ENCODE peak calls at places on chromosomes 6 and 20, in seven cellular contexts. One of them, this sample, is unnamed.

GRCh38 chr6:74222768-74223321 is 526.8 kb downstream of the CD109 start:
- DNase-seq in B cell: no peak
- DNase-seq in HepG2: no peak
- DNase-seq in HL-60: no peak
- DNase-seq in tibial nerve: no peak
- DNase-seq in HFFc6: no peak
- DNase-seq in neural crest cell: no peak
- DNase-seq in this sample: peak; percentile 57

GRCh38 chr20:707711-708110 is 32.1 kb upstream of the SCRT2 start:
- DNase-seq in B cell: no peak
- DNase-seq in HepG2: no peak
- DNase-seq in HL-60: no peak
- DNase-seq in tibial nerve: no peak
- DNase-seq in HFFc6: no peak
- DNase-seq in neural crest cell: no peak
- DNase-seq in this sample: no peak

GRCh38 chr6:10962673-10963072 is 75.8 kb downstream of the SYCP2L start:
- DNase-seq in B cell: no peak
- DNase-seq in HepG2: no peak
- DNase-seq in HL-60: no peak
- DNase-seq in tibial nerve: no peak
- DNase-seq in HFFc6: peak; percentile 67
- DNase-seq in neural crest cell: no peak
- DNase-seq in this sample: no peak

GRCh38 chr6:90251295-90251992 is 45.2 kb downstream of the BACH2 start:
- DNase-seq in B cell: no peak
- DNase-seq in HepG2: no peak
- DNase-seq in HL-60: no peak
- DNase-seq in tibial nerve: no peak
- DNase-seq in HFFc6: no peak
- DNase-seq in neural crest cell: no peak
- DNase-seq in this sample: no peak

GRCh38 chr20:32535953-32536823 is 48.9 kb downstream of the NOL4L start:
- DNase-seq in B cell: peak; percentile 80
- DNase-seq in HepG2: peak; percentile 79
- DNase-seq in HL-60: peak; percentile 28
- DNase-seq in tibial nerve: no peak
- DNase-seq in HFFc6: no peak
- DNase-seq in neural crest cell: peak; percentile 51
- DNase-seq in this sample: peak; percentile 89

GRCh38 chr6:79574636-79575035 is 37.4 kb upstream of the LCA5 start:
- DNase-seq in B cell: no peak
- DNase-seq in HepG2: peak; percentile 84
- DNase-seq in HL-60: no peak
- DNase-seq in tibial nerve: no peak
- DNase-seq in HFFc6: peak; percentile 13
- DNase-seq in neural crest cell: no peak
- DNase-seq in this sample: no peak

GRCh38 chr20:32539817-32540675 is 45.1 kb downstream of the NOL4L start:
- DNase-seq in B cell: peak; percentile 55
- DNase-seq in HepG2: peak; percentile 71
- DNase-seq in HL-60: no peak
- DNase-seq in tibial nerve: no peak
- DNase-seq in HFFc6: no peak
- DNase-seq in neural crest cell: no peak
- DNase-seq in this sample: peak; percentile 22

GRCh38 chr20:12984863-12985262 is 23.9 kb upstream of the SPTLC3 start:
- DNase-seq in B cell: no peak
- DNase-seq in HepG2: no peak
- DNase-seq in HL-60: no peak
- DNase-seq in tibial nerve: no peak
- DNase-seq in HFFc6: no peak
- DNase-seq in neural crest cell: no peak
- DNase-seq in this sample: no peak

GRCh38 chr6:2492686-2493523 is 247.5 kb upstream of the GMDS start:
- DNase-seq in B cell: no peak
- DNase-seq in HepG2: no peak
- DNase-seq in HL-60: no peak
- DNase-seq in tibial nerve: no peak
- DNase-seq in HFFc6: no peak
- DNase-seq in neural crest cell: no peak
- DNase-seq in this sample: no peak

GRCh38 chr20:57078101-57078500 is 188.3 kb downstream of the BMP7 start:
- DNase-seq in B cell: no peak
- DNase-seq in HepG2: no peak
- DNase-seq in HL-60: peak; percentile 4
- DNase-seq in tibial nerve: no peak
- DNase-seq in HFFc6: peak; percentile 28
- DNase-seq in neural crest cell: no peak
- DNase-seq in this sample: no peak

GRCh38 chr6:134363323-134364039 is 45.6 kb upstream of the SGK1 start:
- DNase-seq in B cell: no peak
- DNase-seq in HepG2: no peak
- DNase-seq in HL-60: no peak
- DNase-seq in tibial nerve: no peak
- DNase-seq in HFFc6: peak; percentile 85
- DNase-seq in neural crest cell: no peak
- DNase-seq in this sample: no peak

GRCh38 chr20:58450259-58450658 is 61.2 kb downstream of the VAPB start:
- DNase-seq in B cell: no peak
- DNase-seq in HepG2: no peak
- DNase-seq in HL-60: no peak
- DNase-seq in tibial nerve: no peak
- DNase-seq in HFFc6: peak; percentile 64
- DNase-seq in neural crest cell: no peak
- DNase-seq in this sample: no peak

GRCh38 chr6:114952229-114952628 is 609.4 kb upstream of the HS3ST5 start:
- DNase-seq in B cell: no peak
- DNase-seq in HepG2: no peak
- DNase-seq in HL-60: no peak
- DNase-seq in tibial nerve: no peak
- DNase-seq in HFFc6: no peak
- DNase-seq in neural crest cell: no peak
- DNase-seq in this sample: no peak

GRCh38 chr20:23669866-23670265 is 19.0 kb downstream of the CST4 start:
- DNase-seq in B cell: no peak
- DNase-seq in HepG2: no peak
- DNase-seq in HL-60: no peak
- DNase-seq in tibial nerve: no peak
- DNase-seq in HFFc6: no peak
- DNase-seq in neural crest cell: no peak
- DNase-seq in this sample: no peak

GRCh38 chr6:52984247-52984646 is 10.8 kb downstream of the GSTA4 start:
- DNase-seq in B cell: peak; percentile 45
- DNase-seq in HepG2: no peak
- DNase-seq in HL-60: no peak
- DNase-seq in tibial nerve: no peak
- DNase-seq in HFFc6: no peak
- DNase-seq in neural crest cell: no peak
- DNase-seq in this sample: no peak

GRCh38 chr6:94099072-94099471 is 679.7 kb upstream of the EPHA7 start:
- DNase-seq in B cell: no peak
- DNase-seq in HepG2: no peak
- DNase-seq in HL-60: no peak
- DNase-seq in tibial nerve: no peak
- DNase-seq in HFFc6: no peak
- DNase-seq in neural crest cell: no peak
- DNase-seq in this sample: no peak

GRCh38 chr6:44593539-44593944 is 206.0 kb downstream of the CDC5L start:
- DNase-seq in B cell: peak; percentile 57
- DNase-seq in HepG2: peak; percentile 68
- DNase-seq in HL-60: peak; percentile 25
- DNase-seq in tibial nerve: peak; percentile 66
- DNase-seq in HFFc6: peak; percentile 21
- DNase-seq in neural crest cell: peak; percentile 71
- DNase-seq in this sample: peak; percentile 68

GRCh38 chr20:54481442-54481841 is 6.0 kb downstream of the DOK5 start:
- DNase-seq in B cell: no peak
- DNase-seq in HepG2: no peak
- DNase-seq in HL-60: no peak
- DNase-seq in tibial nerve: no peak
- DNase-seq in HFFc6: no peak
- DNase-seq in neural crest cell: no peak
- DNase-seq in this sample: no peak

GRCh38 chr6:70124882-70125535 is 177.9 kb downstream of the COL9A1 start:
- DNase-seq in B cell: no peak
- DNase-seq in HepG2: no peak
- DNase-seq in HL-60: no peak
- DNase-seq in tibial nerve: no peak
- DNase-seq in HFFc6: no peak
- DNase-seq in neural crest cell: no peak
- DNase-seq in this sample: no peak

GRCh38 chr6:107115695-107116327 is 496 bp upstream of the BEND3 start:
- DNase-seq in B cell: no peak
- DNase-seq in HepG2: peak; percentile 68
- DNase-seq in HL-60: peak; percentile 43
- DNase-seq in tibial nerve: no peak
- DNase-seq in HFFc6: peak; percentile 10
- DNase-seq in neural crest cell: peak; percentile 66
- DNase-seq in this sample: peak; percentile 87

GRCh38 chr6:131199568-131200272 is 64.5 kb downstream of the AKAP7 start:
- DNase-seq in B cell: peak; percentile 79
- DNase-seq in HepG2: peak; percentile 63
- DNase-seq in HL-60: peak; percentile 31
- DNase-seq in tibial nerve: no peak
- DNase-seq in HFFc6: peak; percentile 55
- DNase-seq in neural crest cell: peak; percentile 9
- DNase-seq in this sample: no peak

GRCh38 chr6:88008411-88008810 is 39.2 kb upstream of the SPACA1 start:
- DNase-seq in B cell: no peak
- DNase-seq in HepG2: no peak
- DNase-seq in HL-60: no peak
- DNase-seq in tibial nerve: no peak
- DNase-seq in HFFc6: peak; percentile 3
- DNase-seq in neural crest cell: no peak
- DNase-seq in this sample: no peak

GRCh38 chr6:106434530-106434929 is 74.0 kb downstream of the CRYBG1 start:
- DNase-seq in B cell: no peak
- DNase-seq in HepG2: no peak
- DNase-seq in HL-60: no peak
- DNase-seq in tibial nerve: no peak
- DNase-seq in HFFc6: no peak
- DNase-seq in neural crest cell: no peak
- DNase-seq in this sample: no peak

GRCh38 chr20:60845146-60845545 is 406.9 kb upstream of the CDH4 start:
- DNase-seq in B cell: no peak
- DNase-seq in HepG2: no peak
- DNase-seq in HL-60: no peak
- DNase-seq in tibial nerve: no peak
- DNase-seq in HFFc6: no peak
- DNase-seq in neural crest cell: no peak
- DNase-seq in this sample: no peak

GRCh38 chr6:47034421-47034820 is 7.7 kb downstream of the ADGRF1 start:
- DNase-seq in B cell: no peak
- DNase-seq in HepG2: no peak
- DNase-seq in HL-60: no peak
- DNase-seq in tibial nerve: no peak
- DNase-seq in HFFc6: no peak
- DNase-seq in neural crest cell: no peak
- DNase-seq in this sample: no peak

GRCh38 chr20:34473262-34473883 is 42.8 kb upstream of the DYNLRB1 start:
- DNase-seq in B cell: peak; percentile 44
- DNase-seq in HepG2: peak; percentile 72
- DNase-seq in HL-60: no peak
- DNase-seq in tibial nerve: peak; percentile 22
- DNase-seq in HFFc6: peak; percentile 11
- DNase-seq in neural crest cell: peak; percentile 51
- DNase-seq in this sample: peak; percentile 82

GRCh38 chr20:21513881-21514540 is at the start of gene NKX2-2:
- DNase-seq in B cell: no peak
- DNase-seq in HepG2: no peak
- DNase-seq in HL-60: no peak
- DNase-seq in tibial nerve: no peak
- DNase-seq in HFFc6: no peak
- DNase-seq in neural crest cell: no peak
- DNase-seq in this sample: no peak

GRCh38 chr6:137488736-137489409 is 5.3 kb downstream of the OLIG3 start:
- DNase-seq in B cell: no peak
- DNase-seq in HepG2: no peak
- DNase-seq in HL-60: no peak
- DNase-seq in tibial nerve: no peak
- DNase-seq in HFFc6: no peak
- DNase-seq in neural crest cell: peak; percentile 18
- DNase-seq in this sample: peak; percentile 50

GRCh38 chr6:56268266-56268665 is 20.9 kb upstream of the COL21A1 start:
- DNase-seq in B cell: no peak
- DNase-seq in HepG2: no peak
- DNase-seq in HL-60: no peak
- DNase-seq in tibial nerve: no peak
- DNase-seq in HFFc6: no peak
- DNase-seq in neural crest cell: no peak
- DNase-seq in this sample: no peak

GRCh38 chr6:136317023-136317649 is 27.5 kb upstream of the BCLAF1 start:
- DNase-seq in B cell: peak; percentile 60
- DNase-seq in HepG2: peak; percentile 62
- DNase-seq in HL-60: peak; percentile 7
- DNase-seq in tibial nerve: peak; percentile 50
- DNase-seq in HFFc6: peak; percentile 48
- DNase-seq in neural crest cell: peak; percentile 38
- DNase-seq in this sample: peak; percentile 55

GRCh38 chr6:36441307-36441894 is 1.3 kb downstream of the PXT1 start:
- DNase-seq in B cell: peak; percentile 80
- DNase-seq in HepG2: peak; percentile 94
- DNase-seq in HL-60: peak; percentile 91
- DNase-seq in tibial nerve: peak; percentile 95
- DNase-seq in HFFc6: peak; percentile 99
- DNase-seq in neural crest cell: peak; percentile 53
- DNase-seq in this sample: peak; percentile 55
- TF ChIP-seq CTCF in B cell: no peak
- TF ChIP-seq CTCF in HepG2: no peak
- TF ChIP-seq CTCF in HL-60: no peak
- TF ChIP-seq CTCF in tibial nerve: no peak
- TF ChIP-seq CTCF in HFFc6: no peak
- TF ChIP-seq CTCF in neural crest cell: no peak
- TF ChIP-seq CTCF in this sample: no peak

GRCh38 chr20:10447028-10447427 is 11.9 kb downstream of the SLX4IP start:
- DNase-seq in B cell: peak; percentile 42
- DNase-seq in HepG2: peak; percentile 32
- DNase-seq in HL-60: peak; percentile 70
- DNase-seq in tibial nerve: no peak
- DNase-seq in HFFc6: peak; percentile 40
- DNase-seq in neural crest cell: no peak
- DNase-seq in this sample: no peak
- TF ChIP-seq CTCF in B cell: no peak
- TF ChIP-seq CTCF in HepG2: no peak
- TF ChIP-seq CTCF in HL-60: no peak
- TF ChIP-seq CTCF in tibial nerve: no peak
- TF ChIP-seq CTCF in HFFc6: no peak
- TF ChIP-seq CTCF in neural crest cell: no peak
- TF ChIP-seq CTCF in this sample: no peak

GRCh38 chr20:41566896-41567527 is 51.2 kb downstream of the CHD6 start:
- DNase-seq in B cell: no peak
- DNase-seq in HepG2: no peak
- DNase-seq in HL-60: no peak
- DNase-seq in tibial nerve: no peak
- DNase-seq in HFFc6: no peak
- DNase-seq in neural crest cell: no peak
- DNase-seq in this sample: no peak
- TF ChIP-seq CTCF in B cell: no peak
- TF ChIP-seq CTCF in HepG2: no peak
- TF ChIP-seq CTCF in HL-60: no peak
- TF ChIP-seq CTCF in tibial nerve: no peak
- TF ChIP-seq CTCF in HFFc6: no peak
- TF ChIP-seq CTCF in neural crest cell: no peak
- TF ChIP-seq CTCF in this sample: no peak

GRCh38 chr6:16527691-16528090 is 233.6 kb downstream of the ATXN1 start:
- DNase-seq in B cell: no peak
- DNase-seq in HepG2: no peak
- DNase-seq in HL-60: no peak
- DNase-seq in tibial nerve: no peak
- DNase-seq in HFFc6: no peak
- DNase-seq in neural crest cell: no peak
- DNase-seq in this sample: no peak
- TF ChIP-seq CTCF in B cell: no peak
- TF ChIP-seq CTCF in HepG2: no peak
- TF ChIP-seq CTCF in HL-60: no peak
- TF ChIP-seq CTCF in tibial nerve: no peak
- TF ChIP-seq CTCF in HFFc6: no peak
- TF ChIP-seq CTCF in neural crest cell: no peak
- TF ChIP-seq CTCF in this sample: no peak

This sample was measured in glutamatergic neuron.